ENCODE peak calls at places on chromosomes 11 and 22, in six cellular contexts. L is WTC11; R is breast epithelium; I is activated CD8-positive, alpha-beta T cell treated with anti-CD3 and anti-CD28 coated beads for 36 hours; B is right atrium auricular region; G is astrocyte of the spinal cord. V is an unnamed sample.
A peak's percentile ranks its signal among the peaks of the same experiment; 100 is the strongest.

GRCh38 chr11:113796663-113797259 is 17.2 kb downstream of the CLDN25 start:
- DNase-seq in B (no peak), I (peak; percentile 31), R (no peak), G (peak; percentile 52), L (no peak), V (no peak)

GRCh38 chr11:63672934-63673539 is 1.9 kb upstream of the ATL3 start:
- DNase-seq in B (no peak), R (no peak), L (no peak), I (no peak), G (no peak), V (no peak)

GRCh38 chr11:19316434-19316833 is 75.7 kb upstream of the E2F8 start:
- DNase-seq in B (peak; percentile 76), G (no peak), L (no peak), R (no peak), I (no peak), V (no peak)

GRCh38 chr22:19275919-19276600 is 15.5 kb downstream of the CLTCL1 start:
- DNase-seq in I (no peak), G (no peak), B (no peak), L (no peak), R (no peak), V (no peak)

GRCh38 chr11:21115999-21116398 is 446.6 kb downstream of the NELL1 start:
- DNase-seq in G (no peak), I (no peak), R (no peak), B (no peak), L (no peak), V (no peak)

GRCh38 chr22:47218671-47219070 is 456.2 kb downstream of the TBC1D22A start:
- DNase-seq in I (no peak), R (no peak), L (no peak), G (no peak), B (peak; percentile 23), V (no peak)

GRCh38 chr11:18802381-18803257 is 11.0 kb upstream of the PTPN5 start:
- DNase-seq in R (no peak), L (peak; percentile 45), B (no peak), G (peak; percentile 70), I (peak; percentile 66), V (no peak)

GRCh38 chr11:44978961-44979331 is 28.3 kb upstream of the TP53I11 start:
- DNase-seq in G (no peak), I (no peak), R (peak; percentile 84), B (no peak), L (no peak), V (no peak)

GRCh38 chr22:49803667-49804375 is 23.9 kb downstream of the BRD1 start:
- DNase-seq in R (no peak), L (no peak), G (no peak), B (no peak), I (no peak), V (no peak)

GRCh38 chr22:48855593-48856307 is 971.9 kb downstream of the BRD1 start:
- DNase-seq in G (no peak), R (no peak), L (no peak), B (no peak), I (no peak), V (no peak)

GRCh38 chr11:133712235-133712634 is 133.1 kb downstream of the SPATA19 start:
- DNase-seq in L (no peak), R (no peak), G (no peak), B (no peak), I (no peak), V (no peak)

GRCh38 chr11:72683782-72684200 is 9.6 kb upstream of the PDE2A start:
- DNase-seq in B (peak; percentile 78), I (peak; percentile 85), R (peak; percentile 59), G (peak; percentile 43), L (peak; percentile 92), V (peak; percentile 68)

GRCh38 chr11:12154871-12155668 is 44.7 kb downstream of the MICAL2 start:
- DNase-seq in I (no peak), G (no peak), B (no peak), L (no peak), R (no peak), V (no peak)

GRCh38 chr11:64804346-64805210 is 1.6 kb upstream of the MAP4K2 start:
- DNase-seq in B (no peak), I (peak; percentile 28), G (no peak), R (no peak), L (peak; percentile 53), V (no peak)

GRCh38 chr11:111387318-111387863 is 8.3 kb upstream of the POU2AF1 start:
- DNase-seq in G (no peak), B (no peak), L (no peak), I (no peak), R (no peak), V (no peak)

GRCh38 chr11:111983187-111983986 is 41.8 kb upstream of the DLAT start:
- DNase-seq in B (no peak), L (peak; percentile 76), R (peak; percentile 61), G (peak; percentile 46), I (no peak), V (no peak)

GRCh38 chr11:13333456-13333957 is 55.9 kb downstream of the BMAL1 start:
- DNase-seq in B (no peak), I (no peak), G (peak; percentile 57), L (no peak), R (no peak), V (no peak)

GRCh38 chr22:22474733-22475132 is 33.8 kb downstream of the ZNF280B start:
- DNase-seq in B (no peak), L (no peak), G (no peak), I (no peak), R (no peak), V (no peak)

DNA sequence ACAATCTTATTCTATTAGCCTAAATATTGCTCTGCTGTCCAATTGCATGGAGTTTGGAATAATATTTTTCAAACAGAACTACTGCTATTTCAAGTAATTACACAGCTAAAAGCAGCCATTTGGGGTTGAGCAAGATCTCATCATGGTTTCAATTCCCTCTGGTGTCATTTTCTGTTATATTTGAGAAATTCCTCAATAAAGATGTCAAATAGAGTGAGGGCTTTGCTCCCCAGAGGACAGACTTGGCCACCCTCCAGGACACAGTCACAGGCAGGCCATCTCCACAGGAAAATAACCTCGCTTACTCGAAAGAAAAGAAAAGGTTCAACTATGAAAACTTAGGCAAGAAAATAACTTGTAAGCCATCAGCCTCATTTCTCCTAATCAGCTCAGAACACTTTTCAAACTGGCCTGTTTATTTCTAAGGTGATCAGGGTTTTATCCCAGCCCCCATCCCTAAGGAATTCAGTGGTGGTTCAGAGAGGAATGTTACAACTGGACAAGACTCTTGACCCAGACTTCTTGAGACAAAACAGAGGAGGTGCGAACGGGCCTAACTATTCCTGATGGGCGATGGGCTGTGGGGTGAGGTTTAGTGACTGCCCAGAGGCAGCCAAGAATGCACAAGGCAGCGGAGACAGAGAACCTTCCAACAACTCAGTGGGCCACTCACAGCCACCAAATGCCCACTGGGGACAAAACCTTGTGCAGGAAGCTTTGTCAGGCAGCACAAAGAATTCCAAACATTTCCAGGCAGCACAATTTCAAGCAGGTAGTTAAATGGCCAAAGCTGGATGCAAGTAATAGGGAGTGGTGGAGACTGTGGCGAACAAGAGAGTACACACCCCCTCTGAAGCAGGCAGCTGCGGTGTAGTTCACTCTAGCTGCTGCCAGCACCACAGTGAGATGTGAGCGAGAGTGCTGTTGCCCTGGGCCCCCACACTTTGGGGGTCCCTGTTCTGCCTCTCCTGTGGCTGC is 29.4 kb downstream of the SCUBE1 start:
- DNase-seq in G (peak; percentile 10), I (no peak), L (no peak), B (no peak), R (no peak), V (no peak)
- TF ChIP-seq CTCF in G (no peak), I (no peak), L (no peak), B (no peak), R (no peak), V (no peak)

GRCh38 chr11:85595285-85595884 is 31.8 kb downstream of the DLG2 start:
- DNase-seq in L (no peak), G (peak; percentile 51), R (no peak), B (no peak), I (no peak), V (no peak)
- TF ChIP-seq CTCF in L (no peak), G (peak; percentile 49), R (peak; percentile 17), B (peak; percentile 67), I (peak; percentile 75), V (no peak)

GRCh38 chr11:1050581-1051355 is 14.2 kb upstream of the MUC6 start:
- DNase-seq in G (peak; percentile 32), L (peak; percentile 85), R (peak; percentile 82), B (no peak), I (peak; percentile 83), V (no peak)

GRCh38 chr11:1049911-1050580 is 13.5 kb upstream of the MUC6 start:
- DNase-seq in L (peak; percentile 12), R (no peak), I (no peak), G (no peak), B (no peak), V (no peak)

GRCh38 chr11:1053121-1053901 is 16.8 kb upstream of the MUC6 start:
- DNase-seq in R (no peak), G (no peak), I (no peak), L (peak; percentile 13), B (no peak), V (no peak)

GRCh38 chr11:1052133-1053011 is 15.9 kb upstream of the MUC6 start:
- DNase-seq in R (no peak), B (no peak), L (peak; percentile 10), I (no peak), G (no peak), V (no peak)

DNA sequence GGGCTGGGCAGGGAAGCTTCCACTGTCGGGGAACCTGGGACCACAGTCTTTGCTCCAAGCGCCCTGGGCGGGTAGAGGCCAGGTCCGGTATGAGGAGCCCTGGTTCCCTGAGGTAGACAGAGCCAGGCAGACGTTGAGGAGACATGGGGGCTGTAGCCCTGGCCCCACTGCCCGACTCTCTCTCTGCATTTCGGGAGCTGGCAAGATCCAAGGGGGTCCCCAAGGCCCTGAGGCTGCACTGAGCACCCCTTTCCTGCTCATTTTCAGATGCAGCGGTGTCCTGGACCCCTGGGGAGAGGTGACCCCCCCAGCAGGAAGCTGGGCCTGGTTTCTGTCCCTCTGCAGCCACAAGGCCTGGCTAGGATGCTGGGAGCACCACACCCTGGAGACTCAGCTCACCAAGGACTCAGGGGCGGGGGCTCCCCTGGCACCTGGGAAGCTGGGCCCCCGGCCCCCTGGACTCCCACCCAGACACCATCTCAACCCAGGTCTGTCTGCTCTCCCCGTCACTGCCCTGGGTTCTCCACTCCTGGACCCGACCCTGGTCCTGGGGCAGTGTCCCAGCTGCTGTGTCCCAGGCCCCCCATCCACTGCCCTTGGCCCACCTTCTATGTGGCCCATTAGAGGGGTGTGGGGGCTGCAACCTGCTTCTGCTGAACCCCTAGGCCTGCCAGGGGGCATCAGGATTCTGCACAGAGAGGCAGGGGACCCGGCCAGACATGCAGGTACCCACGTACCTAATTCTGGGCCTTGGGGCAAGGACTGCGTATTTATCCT is 15.0 kb upstream of the MUC6 start:
- DNase-seq in L (no peak), R (no peak), G (no peak), B (no peak), I (no peak), V (no peak)
- TF ChIP-seq CTCF in L (no peak), R (no peak), G (no peak), B (peak; percentile 38), I (peak; percentile 41), V (no peak)

DNA sequence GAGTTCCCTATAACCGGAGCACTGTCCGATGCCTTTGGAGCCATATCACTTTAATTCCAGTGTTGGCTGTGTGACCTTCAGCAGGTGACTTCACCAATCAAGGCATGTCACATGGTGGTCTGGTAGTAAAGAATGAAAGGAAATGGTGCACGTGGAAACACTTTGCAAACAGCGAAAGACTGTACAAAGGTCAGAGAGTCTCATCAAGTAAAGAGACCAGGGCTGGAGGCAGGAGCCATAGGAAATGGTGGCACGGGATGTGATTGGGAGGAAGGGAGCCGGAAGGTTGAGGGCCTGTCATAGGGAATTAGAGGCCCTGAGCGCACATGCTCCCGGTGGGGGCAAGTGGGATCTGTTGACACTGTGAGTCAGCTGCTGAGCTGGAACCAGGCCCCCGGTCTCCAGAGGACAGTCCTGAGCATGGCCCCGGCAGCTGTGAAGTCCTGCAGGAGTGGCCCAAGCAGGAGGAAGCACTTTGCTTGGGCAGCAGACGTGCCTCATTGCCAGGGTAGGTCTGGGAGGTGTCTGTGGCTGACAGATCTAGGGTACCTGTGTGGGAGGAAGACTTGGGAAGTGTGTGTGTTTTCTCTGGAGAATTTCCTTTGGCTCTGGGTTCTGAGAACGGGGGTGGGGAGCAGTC is 2.0 kb downstream of the DAGLA start:
- DNase-seq in B (no peak), L (no peak), I (no peak), G (no peak), R (no peak), V (no peak)
- TF ChIP-seq CTCF in B (no peak), L (no peak), I (no peak), G (no peak), R (no peak), V (no peak)

V was measured in omental fat pad.